ENCODE peak calls at places on chromosomes 16 and 17, in seven cellular contexts. M, I, D, T, P, A and X are unnamed samples.

GRCh38 chr16:48452991-48453760 is 68.0 kb upstream of the SIAH1 start:
- DNase-seq in M (no peak), I (no peak), D (no peak), T (no peak), P (no peak), A (no peak), X (no peak)

GRCh38 chr17:75289122-75289831 is at the start of gene SLC25A19:
- DNase-seq in M (peak), I (peak), D (peak), T (peak), P (peak), A (peak), X (peak)

GRCh38 chr16:55257971-55258613 is 65.9 kb upstream of the IRX6 start:
- DNase-seq in M (peak), I (no peak), D (peak), T (peak), P (peak), A (no peak), X (peak)

GRCh38 chr16:87352818-87353217 is 30.8 kb downstream of the FBXO31 start:
- DNase-seq in M (no peak), I (no peak), D (no peak), T (no peak), P (no peak), A (no peak), X (no peak)

GRCh38 chr17:78971764-78972506 is 7.8 kb downstream of the LGALS3BP start:
- DNase-seq in M (no peak), I (no peak), D (no peak), T (no peak), P (no peak), A (no peak), X (no peak)

GRCh38 chr17:64015447-64015846 is 5.0 kb downstream of the ICAM2 start:
- DNase-seq in M (no peak), I (no peak), D (no peak), T (no peak), P (no peak), A (no peak), X (no peak)

GRCh38 chr17:59804910-59805381 is 87.8 kb downstream of the TUBD1 start:
- DNase-seq in M (peak), I (no peak), D (no peak), T (no peak), P (no peak), A (no peak), X (no peak)

GRCh38 chr16:54526916-54527315 is 240.3 kb upstream of the IRX3 start:
- DNase-seq in M (no peak), I (no peak), D (no peak), T (no peak), P (no peak), A (no peak), X (no peak)

GRCh38 chr17:27609606-27610303 is 21.2 kb upstream of the LGALS9 start:
- DNase-seq in M (peak), I (no peak), D (peak), T (peak), P (peak), A (no peak), X (no peak)

GRCh38 chr16:89764711-89765201 is 43.4 kb downstream of the ZNF276 start:
- DNase-seq in M (peak), I (peak), D (peak), T (no peak), P (no peak), A (no peak), X (peak)

GRCh38 chr16:68470461-68471150 is 22.3 kb upstream of the SMPD3 start:
- DNase-seq in M (no peak), I (peak), D (peak), T (no peak), P (no peak), A (no peak), X (peak)

GRCh38 chr16:81487301-81487720 is 42.7 kb downstream of the CMIP start:
- DNase-seq in M (peak), I (no peak), D (no peak), T (no peak), P (no peak), A (no peak), X (no peak)

GRCh38 chr17:76094046-76094445 is 9.5 kb downstream of the EXOC7 start:
- DNase-seq in M (no peak), I (no peak), D (no peak), T (no peak), P (no peak), A (peak), X (no peak)

GRCh38 chr17:81911277-81911961 is at the start of gene PCYT2:
- DNase-seq in M (peak), I (peak), D (peak), T (peak), P (peak), A (peak), X (peak)
- TF ChIP-seq CTCF in M (no peak), I (no peak), D (no peak), T (no peak), P (no peak), A (no peak), X (no peak)

GRCh38 chr17:8986295-8986694 is 20.8 kb upstream of the PIK3R5 start:
- DNase-seq in M (no peak), I (no peak), D (no peak), T (no peak), P (no peak), A (no peak), X (no peak)
- TF ChIP-seq CTCF in M (peak), I (peak), D (no peak), T (no peak), P (no peak), A (no peak), X (peak)

DNA sequence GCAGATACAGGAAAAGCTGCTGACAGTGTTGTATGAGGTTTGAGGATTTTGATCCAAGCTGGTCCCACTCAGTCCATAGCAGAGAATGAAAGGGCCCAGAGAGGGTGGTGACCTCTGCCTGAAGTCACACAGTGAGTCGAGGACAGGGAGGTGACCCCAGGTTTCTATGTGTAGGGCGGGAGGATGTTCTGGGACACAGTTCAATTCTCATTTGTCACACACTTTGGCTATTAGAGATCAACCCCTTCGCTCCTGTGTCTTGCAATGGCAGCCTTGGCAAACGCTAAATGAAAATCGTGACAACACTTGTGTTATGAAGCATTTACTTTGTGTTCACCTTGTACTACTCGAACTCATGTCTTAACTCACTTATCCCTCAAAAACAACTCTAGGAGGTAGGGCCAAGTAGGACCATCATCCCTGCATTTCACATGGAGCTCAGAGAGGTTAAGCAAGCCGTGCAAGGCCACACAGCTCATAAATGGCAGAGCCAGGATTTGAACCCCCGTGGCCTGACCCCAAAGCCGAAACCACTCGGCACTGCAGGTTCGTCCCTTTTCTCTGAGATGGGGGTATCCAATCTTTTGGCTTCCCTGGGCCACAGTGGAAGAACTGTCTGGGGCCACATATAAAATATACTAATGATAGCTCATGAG is 10.2 kb downstream of the DEXI start:
- DNase-seq in M (no peak), I (no peak), D (no peak), T (no peak), P (no peak), A (no peak), X (no peak)
- TF ChIP-seq CTCF in M (no peak), I (no peak), D (no peak), T (no peak), P (no peak), A (no peak), X (no peak)

GRCh38 chr17:57672971-57673370 is 72.1 kb downstream of the CCDC182 start:
- DNase-seq in M (no peak), I (no peak), D (no peak), T (no peak), P (no peak), A (no peak), X (peak)

GRCh38 chr17:57670769-57671545 is 74.1 kb downstream of the CCDC182 start:
- DNase-seq in M (no peak), I (no peak), D (peak), T (no peak), P (no peak), A (no peak), X (peak)

GRCh38 chr17:57671546-57672204 is 73.4 kb downstream of the CCDC182 start:
- DNase-seq in M (peak), I (peak), D (peak), T (peak), P (peak), A (peak), X (peak)

GRCh38 chr17:57669671-57670529 is 75.2 kb downstream of the CCDC182 start:
- DNase-seq in M (no peak), I (no peak), D (no peak), T (no peak), P (no peak), A (peak), X (peak)

DNA sequence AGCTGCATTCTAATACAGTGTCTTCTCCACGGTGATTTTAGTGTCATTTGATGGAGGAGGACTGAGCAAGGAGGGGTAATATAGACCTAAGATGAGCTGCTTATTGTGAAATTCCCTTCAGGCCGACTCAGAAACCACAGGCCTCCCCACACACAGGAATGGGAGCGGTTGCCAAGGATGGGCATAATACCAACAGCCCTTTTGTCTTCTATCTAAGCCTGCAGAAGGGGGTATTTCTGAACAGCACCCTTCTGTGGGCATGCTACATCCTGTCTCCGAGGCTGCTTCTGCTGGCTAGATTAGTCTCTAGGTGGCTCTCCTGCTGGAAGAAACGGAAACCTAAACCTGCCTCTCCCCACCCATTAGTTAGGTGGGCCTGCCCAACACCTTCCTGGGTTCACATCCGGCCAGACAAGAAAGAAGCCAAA is 72.9 kb downstream of the CCDC182 start:
- DNase-seq in M (peak), I (no peak), D (peak), T (peak), P (peak), A (no peak), X (no peak)
- TF ChIP-seq CTCF in M (no peak), I (peak), D (peak), T (peak), P (no peak), A (no peak), X (no peak)

GRCh38 chr16:56357765-56358322 is 67.5 kb downstream of the AMFR start:
- DNase-seq in M (peak), I (no peak), D (no peak), T (no peak), P (no peak), A (peak), X (peak)
- TF ChIP-seq CTCF in M (no peak), I (no peak), D (no peak), T (no peak), P (no peak), A (no peak), X (no peak)

GRCh38 chr16:8370374-8371015 is 219.8 kb downstream of the TMEM114 start:
- DNase-seq in M (no peak), I (no peak), D (no peak), T (peak), P (peak), A (no peak), X (no peak)
- TF ChIP-seq CTCF in M (no peak), I (no peak), D (no peak), T (no peak), P (no peak), A (no peak), X (no peak)

GRCh38 chr16:30063893-30064745 is 1.4 kb upstream of the ALDOA start:
- DNase-seq in M (no peak), I (peak), D (peak), T (peak), P (peak), A (peak), X (peak)

GRCh38 chr16:30065943-30066881 is 652 bp downstream of the ALDOA start:
- DNase-seq in M (peak), I (no peak), D (peak), T (peak), P (peak), A (no peak), X (no peak)

GRCh38 chr16:30064746-30065111 is 831 bp upstream of the ALDOA start:
- DNase-seq in M (no peak), I (no peak), D (no peak), T (no peak), P (no peak), A (no peak), X (no peak)

GRCh38 chr16:30066882-30067583 is 1.5 kb downstream of the ALDOA start:
- DNase-seq in M (no peak), I (no peak), D (no peak), T (peak), P (no peak), A (peak), X (no peak)

DNA sequence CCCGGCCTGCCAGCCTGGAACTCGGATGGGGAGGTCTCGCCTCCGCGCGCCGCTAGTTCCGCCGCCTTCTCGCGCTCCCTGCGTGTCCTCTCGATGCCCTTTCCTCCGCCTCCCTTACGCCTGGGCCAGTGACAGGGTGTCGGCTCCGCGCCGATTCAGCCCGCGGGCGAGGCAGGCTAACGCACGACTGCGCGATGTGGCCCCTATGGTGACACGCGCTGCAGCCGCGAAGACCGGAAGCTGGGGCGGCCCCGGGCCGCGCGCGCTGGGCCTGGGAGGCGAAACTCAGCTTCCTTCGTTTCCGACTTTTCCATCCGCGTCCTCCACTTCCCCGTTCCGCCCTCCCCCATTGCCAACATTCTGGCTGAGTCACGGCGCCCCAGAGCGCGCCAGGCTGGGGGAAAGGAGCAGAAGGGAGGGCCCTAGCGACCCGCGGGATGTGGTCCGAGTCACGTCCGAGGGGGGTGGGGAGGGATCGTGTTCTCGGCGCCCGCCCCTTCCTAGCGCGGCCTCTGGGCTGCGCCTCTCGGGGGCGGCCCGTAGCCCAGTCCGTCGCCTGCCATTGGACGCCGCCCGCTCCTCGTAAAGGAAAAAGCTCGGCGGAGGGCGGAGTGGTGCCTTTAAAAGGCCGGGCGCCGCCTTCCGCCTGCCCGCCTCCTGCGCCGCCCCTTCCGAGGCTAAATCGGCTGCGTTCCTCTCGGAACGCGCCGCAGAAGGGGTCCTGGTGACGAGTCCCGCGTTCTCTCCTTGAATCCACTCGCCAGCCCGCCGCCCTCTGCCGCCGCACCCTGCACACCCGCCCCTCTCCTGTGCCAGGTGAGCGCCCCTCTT is at the start of gene ALDOA:
- DNase-seq in M (peak), I (peak), D (peak), T (peak), P (peak), A (peak), X (peak)
- TF ChIP-seq CTCF in M (no peak), I (no peak), D (no peak), T (no peak), P (no peak), A (no peak), X (no peak)

DNA sequence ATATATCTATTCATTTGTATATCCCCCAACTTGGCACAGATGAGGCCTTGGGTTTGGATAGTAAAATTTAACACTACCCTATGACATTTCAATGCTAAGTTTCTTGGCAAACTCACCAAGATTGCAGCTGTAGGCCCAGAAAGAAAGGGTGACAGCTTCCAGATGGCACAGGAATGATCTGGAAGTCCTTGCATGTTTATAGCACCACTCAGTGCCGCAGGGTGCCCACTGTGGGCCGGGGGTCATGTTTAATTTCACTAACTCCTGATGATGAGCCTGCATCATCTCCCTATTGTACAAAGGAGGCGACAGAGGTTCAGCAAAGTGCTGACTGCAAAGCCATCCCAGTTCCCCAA is 166.0 kb downstream of the XYLT1 start:
- DNase-seq in M (no peak), I (no peak), D (no peak), T (no peak), P (peak), A (peak), X (no peak)
- TF ChIP-seq CTCF in M (no peak), I (no peak), D (no peak), T (no peak), P (peak), A (no peak), X (peak)

DNA sequence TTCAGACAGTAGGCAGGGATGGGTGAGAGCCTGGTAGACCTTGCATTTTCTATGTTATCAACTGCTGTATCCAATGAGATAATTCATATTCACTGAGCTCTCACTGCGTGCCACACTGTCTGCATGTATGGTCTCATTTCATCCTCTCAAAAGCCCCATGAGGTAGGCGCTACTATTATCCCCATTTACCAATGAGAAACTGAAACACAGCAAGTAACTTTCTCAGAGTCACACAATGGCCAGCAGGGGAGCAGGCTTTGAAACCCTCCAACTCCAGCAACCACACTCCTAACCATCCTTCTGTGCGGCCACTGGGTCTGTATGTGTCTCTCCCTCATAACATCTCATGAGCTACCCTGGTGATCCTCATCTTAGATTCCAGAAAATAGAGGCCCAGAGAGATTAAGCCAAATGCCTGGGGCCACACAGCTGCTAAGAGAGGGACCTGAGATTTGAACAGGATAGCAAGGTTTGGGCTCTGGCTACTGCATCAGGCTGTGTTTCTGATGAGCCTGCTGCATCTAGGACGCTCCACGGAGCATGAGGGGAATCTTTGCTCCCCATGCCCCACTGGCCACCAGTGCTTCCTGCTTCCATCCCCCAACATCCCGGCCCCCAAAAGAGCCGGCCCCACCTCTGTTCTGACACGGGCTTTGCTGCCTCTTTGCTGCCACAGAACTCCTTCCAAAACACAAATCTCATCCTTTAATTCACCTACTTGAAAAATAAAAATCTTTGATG is 3.2 kb downstream of the CCR7 start:
- DNase-seq in M (no peak), I (no peak), D (peak), T (no peak), P (no peak), A (no peak), X (peak)
- TF ChIP-seq CTCF in M (peak), I (peak), D (peak), T (no peak), P (peak), A (no peak), X (peak)